ENCODE peak calls at places on chromosome 9, in four cellular contexts. E is ovary, J is right lobe of liver, V is heart left ventricle. M is an unnamed sample.

GRCh38 chr9:93578844-93579243 is 2.5 kb downstream of the PHF2 start:
- DNase-seq in E (no peak), J (no peak), V (no peak), M (no peak)

GRCh38 chr9:116450378-116451139 is 236.5 kb upstream of the TRIM32 start:
- DNase-seq in E (no peak), J (no peak), V (no peak), M (no peak)

GRCh38 chr9:113566712-113567071 is 103.2 kb downstream of the RGS3 start:
- DNase-seq in E (peak; percentile 23), J (no peak), V (peak; percentile 65), M (peak; percentile 57)

GRCh38 chr9:27460225-27461023 is 63.7 kb upstream of the IFNK start:
- DNase-seq in E (no peak), J (no peak), V (no peak), M (no peak)

GRCh38 chr9:111961575-111961974 is 65.0 kb downstream of the UGCG start:
- DNase-seq in E (no peak), J (no peak), V (no peak), M (no peak)

GRCh38 chr9:123912167-123912897 is 17.6 kb downstream of the DENND1A start:
- DNase-seq in E (no peak), J (no peak), V (no peak), M (no peak)

GRCh38 chr9:111599092-111599947 is at the start of gene PTGR1:
- DNase-seq in E (peak; percentile 83), J (peak; percentile 79), V (peak; percentile 92), M (peak; percentile 89)

GRCh38 chr9:712643-713042 is 128.9 kb upstream of the DMRT1 start:
- DNase-seq in E (no peak), J (no peak), V (no peak), M (no peak)

GRCh38 chr9:88684046-88684445 is 149.1 kb downstream of the NXNL2 start:
- DNase-seq in E (no peak), J (no peak), V (no peak), M (no peak)

GRCh38 chr9:88680505-88681160 is 145.7 kb downstream of the NXNL2 start:
- DNase-seq in E (no peak), J (no peak), V (no peak), M (no peak)

GRCh38 chr9:88682431-88682831 is 147.5 kb downstream of the NXNL2 start:
- DNase-seq in E (no peak), J (no peak), V (no peak), M (peak; percentile 62)

GRCh38 chr9:88680041-88680440 is 145.1 kb downstream of the NXNL2 start:
- DNase-seq in E (no peak), J (no peak), V (no peak), M (no peak)

GRCh38 chr9:88681434-88681833 is 146.5 kb downstream of the NXNL2 start:
- DNase-seq in E (no peak), J (no peak), V (no peak), M (no peak)
- H3K9me3 ChIP-seq in E (no peaks in the 10 kb centered on the region), J (no peaks in the 10 kb centered on the region), V (no peaks in the 10 kb centered on the region), M (no peaks in the 10 kb centered on the region)

DNA sequence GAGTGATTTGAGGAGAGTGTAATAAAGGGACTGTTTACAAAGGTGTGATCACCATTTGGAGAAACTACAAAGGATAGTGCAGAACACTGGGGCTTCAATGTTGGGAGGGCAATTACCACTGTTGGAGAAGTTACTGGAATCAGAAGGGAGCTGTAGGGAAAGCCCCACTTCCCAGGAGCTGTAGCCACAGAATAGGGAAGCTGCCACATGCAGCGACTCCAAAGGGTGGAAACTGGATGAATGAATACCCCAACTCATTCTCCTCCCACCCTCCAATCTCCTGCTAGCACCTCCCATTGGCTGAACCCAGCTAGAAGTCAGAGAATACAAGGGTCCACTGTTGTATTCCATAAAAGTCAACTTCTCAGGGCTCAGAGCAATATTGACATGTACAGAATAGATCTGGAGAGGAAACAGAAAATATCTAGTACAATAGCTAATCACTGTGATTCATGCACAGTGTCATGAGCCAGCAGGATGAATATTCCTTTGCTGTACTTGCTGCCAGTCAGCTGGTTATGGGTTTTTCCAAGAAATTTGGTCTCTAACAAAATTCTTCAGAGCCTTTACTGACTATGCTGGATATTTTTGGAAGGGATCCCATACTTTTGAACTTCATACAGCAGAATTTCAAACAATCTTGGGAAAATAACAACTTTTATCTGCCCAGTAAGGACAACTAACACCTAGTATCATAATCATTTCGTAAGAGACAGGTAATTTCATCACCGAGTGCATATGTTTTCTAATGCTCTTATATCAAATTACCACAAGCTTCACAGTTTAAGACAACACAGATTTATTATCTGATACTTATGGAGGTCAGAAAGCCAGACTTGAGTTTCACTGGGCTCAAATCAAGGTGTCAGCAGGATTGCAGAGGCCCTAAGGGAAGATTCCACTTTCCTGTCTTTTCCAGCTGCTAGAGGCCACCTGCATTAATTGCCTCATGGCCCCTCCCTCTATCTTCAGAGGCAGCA is 39.6 kb downstream of the PDCD1LG2 start:
- DNase-seq in E (no peak), J (no peak), V (no peak), M (no peak)
- H3K27ac ChIP-seq in E (no peak overlapping the region), J (no peak overlapping the region), V (no peak overlapping the region), M (no peak overlapping the region)

DNA sequence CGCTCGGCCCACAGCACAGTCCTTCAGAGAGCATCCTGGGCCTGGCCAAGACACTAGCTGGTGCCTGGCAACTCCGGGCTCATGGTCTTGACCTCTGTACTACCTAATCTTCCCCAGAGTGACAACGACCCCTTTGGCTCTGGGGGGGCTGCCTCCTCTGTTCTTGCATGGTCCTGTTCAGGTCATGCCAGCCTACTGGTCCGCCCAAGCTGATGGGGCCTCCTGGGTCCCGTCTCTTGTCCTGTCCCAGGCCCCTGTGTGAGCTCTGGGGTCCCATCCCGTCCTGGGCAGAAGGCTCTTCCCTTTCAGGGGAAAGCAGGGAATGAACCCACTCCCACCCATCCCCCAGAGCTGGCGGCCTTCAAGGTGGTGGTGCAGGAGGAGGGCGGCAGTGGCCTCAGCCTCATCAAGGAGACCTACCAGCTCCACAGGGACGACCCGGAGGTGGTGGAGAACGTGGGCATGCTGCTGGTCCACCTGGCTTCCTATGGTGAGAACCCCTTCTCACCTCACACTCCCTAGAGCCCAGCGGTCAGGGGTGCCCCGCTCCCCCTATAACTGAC is 13.3 kb downstream of the REXO4 start:
- DNase-seq in E (no peak), J (no peak), V (peak; percentile 42), M (no peak)
- TF ChIP-seq POLR2A in E (no peak), J (no peak), V (no peak), M (no peak)

GRCh38 chr9:137943655-137944054 is 66.1 kb downstream of the CACNA1B start:
- DNase-seq in E (no peak), J (no peak), V (no peak), M (no peak)

GRCh38 chr9:137949260-137949659 is 71.7 kb downstream of the CACNA1B start:
- DNase-seq in E (no peak), J (no peak), V (no peak), M (no peak)

GRCh38 chr9:137947012-137947411 is 69.4 kb downstream of the CACNA1B start:
- DNase-seq in E (no peak), J (no peak), V (no peak), M (no peak)

GRCh38 chr9:137948642-137949041 is 71.1 kb downstream of the CACNA1B start:
- DNase-seq in E (no peak), J (no peak), V (no peak), M (peak; percentile 35)

DNA sequence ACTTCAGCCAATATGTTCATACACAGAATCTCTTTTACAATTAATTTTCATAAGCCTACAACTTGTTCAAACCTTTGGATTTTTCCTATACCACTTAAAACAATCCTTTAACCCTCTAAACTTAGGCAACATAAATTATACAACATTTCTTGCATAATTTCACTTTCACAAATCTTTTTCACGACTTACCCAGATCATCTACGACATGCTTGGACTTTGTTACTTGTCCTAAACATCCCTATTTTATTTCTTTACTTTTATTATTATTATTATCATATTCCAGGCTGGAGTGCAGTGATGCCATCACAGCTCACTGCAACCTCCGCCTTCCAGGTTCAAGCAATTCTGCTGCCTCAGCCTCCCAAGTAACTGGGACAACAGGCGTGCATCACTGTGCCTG is 68.0 kb downstream of the CACNA1B start:
- DNase-seq in E (no peak), J (no peak), V (no peak), M (no peak)
- H3K9me3 ChIP-seq in E (no peaks in the 10 kb centered on the region), J (no peaks in the 10 kb centered on the region), V (no peaks in the 10 kb centered on the region), M (no peaks in the 10 kb centered on the region)

GRCh38 chr9:121840838-121841760 is 189.7 kb downstream of the DAB2IP start:
- DNase-seq in E (no peak), J (no peak), V (peak; percentile 20), M (peak; percentile 12)
- H3K27ac ChIP-seq in E (no peak overlapping the region), J (no peak overlapping the region), V (no peak overlapping the region), M (no peak overlapping the region)

GRCh38 chr9:73151653-73152382 is at the start of gene ANXA1:
- DNase-seq in E (no peak), J (no peak), V (no peak), M (no peak)
- TF ChIP-seq POLR2A in E (peak; percentile 68), J (peak; percentile 54), V (no peak), M (peak; percentile 47)

DNA sequence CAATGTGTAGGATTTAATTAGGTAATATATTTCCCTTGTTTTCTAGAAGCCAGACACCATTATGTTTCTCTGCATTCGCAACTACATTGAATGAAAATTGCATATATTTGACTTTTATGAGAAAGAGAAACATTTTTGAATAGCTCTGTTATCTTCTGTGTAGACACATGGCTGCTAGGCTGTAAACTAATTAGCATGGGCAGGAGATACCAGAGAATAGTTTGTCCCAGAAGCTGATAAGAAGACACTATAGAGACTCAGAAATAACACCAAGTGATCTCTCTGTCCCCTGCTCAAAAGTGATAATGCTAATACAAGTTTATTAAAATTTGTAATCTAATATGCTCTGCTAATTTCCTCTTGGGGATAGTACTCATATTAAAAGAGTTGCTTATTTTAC is 198.0 kb upstream of the TUSC1 start:
- DNase-seq in E (no peak), J (no peak), V (no peak), M (no peak)
- H3K9me3 ChIP-seq in E (no peaks in the 10 kb centered on the region), J (no peaks in the 10 kb centered on the region), V (no peaks in the 10 kb centered on the region), M (no peaks in the 10 kb centered on the region)

DNA sequence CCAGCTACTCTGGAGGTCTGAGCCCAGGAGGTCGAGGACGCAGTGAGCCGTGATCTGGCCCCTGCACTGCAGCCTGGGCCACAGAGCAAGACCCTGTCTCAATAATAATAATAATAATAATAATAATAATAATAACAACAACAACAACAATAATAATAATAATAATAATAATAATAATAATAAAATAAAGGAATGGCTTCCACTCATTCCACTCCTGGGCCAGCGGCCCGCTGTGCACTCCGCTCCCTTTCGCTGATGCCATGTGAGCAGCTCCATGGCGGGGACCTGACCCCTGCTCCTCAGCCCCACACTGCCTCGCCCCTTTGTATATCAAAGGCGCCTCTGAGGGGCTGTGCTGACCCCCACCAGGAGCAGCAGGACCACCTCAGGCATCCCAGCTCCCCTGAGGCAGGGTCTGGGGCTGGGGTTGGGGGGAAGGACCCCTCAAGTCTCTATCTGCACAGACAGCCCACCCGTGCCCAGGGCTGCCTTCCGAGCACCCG is 20.0 kb downstream of the GBGT1 start:
- DNase-seq in E (no peak), J (no peak), V (peak; percentile 56), M (no peak)
- H3K27ac ChIP-seq in E (no peak overlapping the region), J (peak overlapping the region; percentile 0), V (peak overlapping the region; percentile 79), M (no peak overlapping the region)

DNA sequence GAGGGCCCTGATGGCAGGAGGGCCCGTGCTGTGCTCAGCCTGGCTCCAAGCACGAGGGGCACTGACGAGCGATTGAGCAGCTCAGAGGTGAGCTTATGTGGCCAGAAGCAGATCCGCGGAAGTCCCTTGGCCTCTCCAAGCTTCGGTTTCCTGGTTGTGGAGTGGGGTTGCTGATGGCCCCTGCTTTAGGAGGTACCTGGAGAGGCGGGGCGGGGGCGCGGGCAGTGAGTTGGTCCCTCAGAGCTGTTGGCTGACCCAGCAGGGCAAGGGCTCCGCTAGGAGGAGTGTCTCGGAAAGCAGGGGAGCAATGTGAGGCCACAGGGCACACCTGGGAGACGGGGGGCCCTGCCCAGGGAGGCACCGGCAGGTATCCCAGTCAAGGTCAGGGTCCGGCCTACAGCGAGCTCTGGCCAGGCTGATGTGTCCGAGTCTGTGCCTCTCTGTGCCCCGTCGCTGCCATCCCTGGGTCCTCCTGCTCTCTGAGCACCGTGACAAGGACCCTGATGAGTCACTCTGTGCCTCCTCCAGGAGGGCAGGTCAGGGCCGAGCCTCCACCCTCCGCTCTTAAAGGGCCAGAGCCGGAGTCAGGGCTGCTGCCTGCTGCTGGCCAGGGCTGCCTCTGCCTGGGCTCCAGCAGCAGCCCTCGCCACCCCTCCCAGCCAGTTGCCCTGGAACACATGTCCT is 14.8 kb downstream of the NCS1 start:
- DNase-seq in E (peak; percentile 58), J (no peak), V (no peak), M (peak; percentile 84)
- TF ChIP-seq POLR2A in E (no peak), J (no peak), V (no peak), M (no peak)